ENCODE peak calls at places on chromosomes 6 and 20, in four cellular contexts. U is HT-29; B is CD8-positive, alpha-beta T cell; T is left kidney. F is an unnamed sample.

GRCh38 chr20:49281059-49281912 is 3.4 kb upstream of the ZNFX1 start:
- DNase-seq in T (no peak), B (no peak), U (peak), F (peak)

GRCh38 chr6:17093692-17094091 is 8.2 kb upstream of the STMND1 start:
- DNase-seq in T (peak), B (no peak), U (no peak), F (peak)

GRCh38 chr20:35820715-35821114 is 48.9 kb downstream of the PHF20 start:
- DNase-seq in T (no peak), U (no peak), B (no peak), F (no peak)

GRCh38 chr6:132763269-132763668 is 5.6 kb upstream of the VNN2 start:
- DNase-seq in U (no peak), T (peak), B (peak), F (peak)

GRCh38 chr6:34916348-34916967 is 27.4 kb downstream of the ANKS1A start:
- DNase-seq in B (no peak), U (no peak), T (no peak), F (no peak)

GRCh38 chr6:14544689-14545088 is 427.1 kb downstream of the CD83 start:
- DNase-seq in T (peak), U (no peak), B (no peak), F (peak)

GRCh38 chr6:160986831-160987230 is 4.7 kb upstream of the MAP3K4 start:
- DNase-seq in B (no peak), U (no peak), T (no peak), F (no peak)

GRCh38 chr20:34268851-34269668 is 27.8 kb downstream of the ASIP start:
- DNase-seq in U (no peak), B (peak), T (peak), F (peak)

GRCh38 chr20:13791562-13792459 is 7.0 kb downstream of the NDUFAF5 start:
- DNase-seq in B (no peak), T (no peak), U (no peak), F (no peak)

F was measured in mesendoderm.